ENCODE peak calls at places on chromosomes 3 and 15, in four cellular contexts. One of them, this sample, is unnamed.

GRCh38 chr15:77415450-77416448 is 4.2 kb downstream of the PEAK1 start:
- DNase-seq in left kidney: no peak
- DNase-seq in tibial artery: peak
- DNase-seq in coronary artery: no peak
- DNase-seq in this sample: no peak

GRCh38 chr15:77033729-77034619 is 36.9 kb downstream of the TSPAN3 start:
- DNase-seq in left kidney: no peak
- DNase-seq in tibial artery: no peak
- DNase-seq in coronary artery: peak
- DNase-seq in this sample: no peak

GRCh38 chr3:165389064-165389463 is 192.9 kb upstream of the SLITRK3 start:
- DNase-seq in left kidney: peak
- DNase-seq in coronary artery: no peak
- DNase-seq in tibial artery: no peak
- DNase-seq in this sample: no peak

GRCh38 chr15:88904808-88905327 is 8.3 kb downstream of the MFGE8 start:
- DNase-seq in tibial artery: peak
- DNase-seq in coronary artery: peak
- DNase-seq in left kidney: peak
- DNase-seq in this sample: peak

GRCh38 chr3:120039642-120040610 is 54.3 kb downstream of the GSK3B start:
- DNase-seq in tibial artery: no peak
- DNase-seq in coronary artery: no peak
- DNase-seq in left kidney: no peak
- DNase-seq in this sample: no peak

GRCh38 chr3:61948699-61949305 is 387.4 kb downstream of the PTPRG start:
- DNase-seq in tibial artery: peak
- DNase-seq in coronary artery: no peak
- DNase-seq in left kidney: no peak
- DNase-seq in this sample: no peak

GRCh38 chr3:186425788-186426730 is 64.0 kb upstream of the DGKG start:
- DNase-seq in tibial artery: no peak
- DNase-seq in coronary artery: no peak
- DNase-seq in left kidney: peak
- DNase-seq in this sample: peak

GRCh38 chr15:54566654-54567053 is 588.4 kb downstream of the UNC13C start:
- DNase-seq in tibial artery: no peak
- DNase-seq in coronary artery: no peak
- DNase-seq in left kidney: no peak
- DNase-seq in this sample: no peak

GRCh38 chr3:148866261-148866660 is 1.2 kb downstream of the CPA3 start:
- DNase-seq in left kidney: no peak
- DNase-seq in coronary artery: no peak
- DNase-seq in tibial artery: no peak
- DNase-seq in this sample: no peak

GRCh38 chr3:120147072-120147871 is 53.0 kb upstream of the GSK3B start:
- DNase-seq in tibial artery: no peak
- DNase-seq in coronary artery: no peak
- DNase-seq in left kidney: no peak
- DNase-seq in this sample: peak

GRCh38 chr3:133570937-133571320 is 2.6 kb upstream of the CDV3 start:
- DNase-seq in tibial artery: no peak
- DNase-seq in left kidney: no peak
- DNase-seq in coronary artery: no peak
- DNase-seq in this sample: no peak

GRCh38 chr15:67481680-67482079 is 39.3 kb upstream of the C15orf61 start:
- DNase-seq in left kidney: no peak
- DNase-seq in tibial artery: no peak
- DNase-seq in coronary artery: no peak
- DNase-seq in this sample: no peak

GRCh38 chr3:182618085-182618732 is 175.1 kb upstream of the ATP11B start:
- DNase-seq in left kidney: peak
- DNase-seq in tibial artery: no peak
- DNase-seq in coronary artery: no peak
- DNase-seq in this sample: peak

GRCh38 chr3:101379695-101380376 is 59.5 kb upstream of the IMPG2 start:
- DNase-seq in tibial artery: no peak
- DNase-seq in left kidney: no peak
- DNase-seq in coronary artery: no peak
- DNase-seq in this sample: no peak

GRCh38 chr3:134361162-134361831 is 12.9 kb downstream of the AMOTL2 start:
- DNase-seq in tibial artery: no peak
- DNase-seq in left kidney: no peak
- DNase-seq in coronary artery: peak
- DNase-seq in this sample: no peak

GRCh38 chr3:66392512-66392911 is 108.3 kb downstream of the LRIG1 start:
- DNase-seq in coronary artery: peak
- DNase-seq in left kidney: no peak
- DNase-seq in tibial artery: peak
- DNase-seq in this sample: no peak

GRCh38 chr3:72613871-72614270 is 234.4 kb downstream of the SHQ1 start:
- DNase-seq in coronary artery: no peak
- DNase-seq in tibial artery: no peak
- DNase-seq in left kidney: no peak
- DNase-seq in this sample: no peak

GRCh38 chr15:85141601-85142185 is 160.0 kb downstream of the PDE8A start:
- DNase-seq in left kidney: no peak
- DNase-seq in coronary artery: no peak
- DNase-seq in tibial artery: no peak
- DNase-seq in this sample: no peak

GRCh38 chr3:132283440-132283839 is 33.8 kb upstream of the ACP3 start:
- DNase-seq in coronary artery: no peak
- DNase-seq in tibial artery: no peak
- DNase-seq in left kidney: peak
- DNase-seq in this sample: peak

GRCh38 chr15:74345051-74345450 is 22.4 kb downstream of the CYP11A1 start:
- DNase-seq in tibial artery: no peak
- DNase-seq in left kidney: peak
- DNase-seq in coronary artery: peak
- DNase-seq in this sample: no peak

GRCh38 chr15:57307527-57308193 is 68.6 kb upstream of the CGNL1 start:
- DNase-seq in coronary artery: no peak
- DNase-seq in tibial artery: no peak
- DNase-seq in left kidney: peak
- DNase-seq in this sample: no peak

GRCh38 chr3:66036586-66037061 is 2.1 kb downstream of the MAGI1 start:
- DNase-seq in coronary artery: no peak
- DNase-seq in tibial artery: no peak
- DNase-seq in left kidney: peak
- DNase-seq in this sample: peak

GRCh38 chr3:46845860-46846623 is 17.2 kb downstream of the MYL3 start:
- DNase-seq in left kidney: peak
- DNase-seq in tibial artery: peak
- DNase-seq in coronary artery: no peak
- DNase-seq in this sample: peak

GRCh38 chr3:64111872-64112271 is 88.6 kb upstream of the PSMD6 start:
- DNase-seq in coronary artery: no peak
- DNase-seq in tibial artery: no peak
- DNase-seq in left kidney: no peak
- DNase-seq in this sample: no peak

GRCh38 chr3:195777975-195778374 is 33.8 kb downstream of the MUC4 start:
- DNase-seq in tibial artery: no peak
- DNase-seq in coronary artery: no peak
- DNase-seq in left kidney: no peak
- DNase-seq in this sample: no peak